ENCODE peak calls at places on chromosomes 2 and 18, in nine cellular contexts. A is IMR-90, B is stomach, N is bronchial epithelial cell, O is colonic mucosa, L is fibroblast of pulmonary artery, V is endothelial cell, G is foreskin fibroblast, H is B cell. R is an unnamed sample.

GRCh38 chr2:154698238-154698788 is at the start of gene KCNJ3:
- DNase-seq in G (peak), B (no peak), L (no peak), O (no peak), V (no peak), N (no peak), A (no peak), H (no peak), R (no peak)

GRCh38 chr2:70964596-70965386 is 13.6 kb upstream of the ANKRD53 start:
- DNase-seq in N (peak), V (peak), A (peak), O (peak), B (peak), G (peak), L (peak), H (peak), R (peak)

GRCh38 chr2:64748561-64748960 is 94.8 kb upstream of the SERTAD2 start:
- DNase-seq in N (peak), B (no peak), L (no peak), H (no peak), V (no peak), G (peak), O (no peak), A (no peak), R (no peak)

GRCh38 chr2:2096803-2097464 is 234.1 kb downstream of the MYT1L start:
- DNase-seq in G (no peak), B (no peak), V (no peak), H (no peak), N (no peak), O (no peak), A (no peak), L (no peak), R (no peak)

GRCh38 chr18:45373286-45373880 is 241.9 kb upstream of the SLC14A2 start:
- DNase-seq in A (no peak), B (no peak), H (no peak), N (no peak), L (no peak), O (no peak), G (no peak), V (no peak), R (no peak)

GRCh38 chr2:223712642-223713041 is 110.5 kb upstream of the SCG2 start:
- DNase-seq in O (no peak), V (no peak), N (no peak), A (no peak), G (no peak), B (no peak), H (no peak), L (no peak), R (no peak)

GRCh38 chr2:240393831-240394410 is 41.5 kb upstream of the GPC1 start:
- DNase-seq in H (no peak), A (peak), L (no peak), O (no peak), V (no peak), B (no peak), N (no peak), G (peak), R (peak)

GRCh38 chr2:228747478-228747877 is 523.6 kb downstream of the PID1 start:
- DNase-seq in B (no peak), A (no peak), N (peak), G (peak), O (no peak), H (no peak), L (no peak), V (no peak), R (no peak)

GRCh38 chr2:202064206-202064880 is 8.7 kb upstream of the KIAA2012 start:
- DNase-seq in N (peak), B (no peak), O (no peak), H (no peak), V (no peak), L (peak), G (peak), A (peak), R (peak)

GRCh38 chr2:27336173-27336572 is 13.3 kb upstream of the MPV17 start:
- DNase-seq in V (no peak), L (no peak), A (no peak), G (no peak), N (no peak), O (no peak), B (no peak), H (no peak), R (no peak)

GRCh38 chr2:240479561-240479960 is 44.1 kb downstream of the GPC1 start:
- DNase-seq in B (no peak), G (no peak), V (no peak), O (peak), L (no peak), H (peak), N (no peak), A (no peak), R (no peak)

GRCh38 chr2:155162494-155162893 is 464.0 kb downstream of the KCNJ3 start:
- DNase-seq in H (no peak), L (no peak), O (no peak), V (no peak), G (no peak), N (no peak), B (no peak), A (no peak), R (no peak)

GRCh38 chr2:142834003-142834402 is 43.5 kb upstream of the KYNU start:
- DNase-seq in G (peak), N (peak), H (no peak), L (peak), A (peak), O (no peak), B (no peak), V (no peak), R (no peak)

GRCh38 chr2:54629914-54630609 is 93.4 kb upstream of the EML6 start:
- DNase-seq in H (peak), G (peak), A (peak), O (peak), V (no peak), L (peak), B (peak), N (peak), R (no peak)

GRCh38 chr18:14189858-14190257 is 57.6 kb upstream of the ZNF519 start:
- DNase-seq in H (no peak), L (peak), A (no peak), N (peak), V (no peak), O (no peak), G (peak), B (no peak), R (peak)

GRCh38 chr18:23135679-23136325 is 517 bp downstream of the CABLES1 start:
- DNase-seq in H (peak), G (peak), B (peak), O (peak), N (no peak), L (peak), V (peak), A (no peak), R (no peak)

GRCh38 chr18:23727707-23728493 is 38.6 kb downstream of the LAMA3 start:
- DNase-seq in O (no peak), A (no peak), G (no peak), L (no peak), V (no peak), N (no peak), H (no peak), B (no peak), R (no peak)

GRCh38 chr2:65922030-65922429 is 489.6 kb upstream of the SPRED2 start:
- DNase-seq in H (no peak), L (no peak), B (no peak), V (no peak), N (no peak), A (no peak), G (no peak), O (no peak), R (no peak)

GRCh38 chr2:71101656-71102055 is 28.4 kb downstream of the MCEE start:
- DNase-seq in V (no peak), B (no peak), H (no peak), G (peak), A (peak), L (peak), N (peak), O (no peak), R (peak)

GRCh38 chr2:47088371-47089082 is 66.6 kb downstream of the STPG4 start:
- DNase-seq in B (no peak), N (no peak), O (no peak), A (peak), L (peak), V (peak), H (no peak), G (peak), R (no peak)
- TF ChIP-seq CTCF in B (no peak), N (peak), O (no peak), A (peak), L (peak), V (peak), H (no peak), G (peak), R (no peak)

GRCh38 chr18:8450013-8450412 is 159.2 kb upstream of the RAB12 start:
- DNase-seq in N (no peak), A (no peak), V (peak), O (no peak), L (peak), G (peak), H (no peak), B (no peak), R (no peak)
- TF ChIP-seq CTCF in N (peak), A (peak), V (peak), O (no peak), L (peak), G (peak), H (peak), B (no peak), R (peak)

DNA sequence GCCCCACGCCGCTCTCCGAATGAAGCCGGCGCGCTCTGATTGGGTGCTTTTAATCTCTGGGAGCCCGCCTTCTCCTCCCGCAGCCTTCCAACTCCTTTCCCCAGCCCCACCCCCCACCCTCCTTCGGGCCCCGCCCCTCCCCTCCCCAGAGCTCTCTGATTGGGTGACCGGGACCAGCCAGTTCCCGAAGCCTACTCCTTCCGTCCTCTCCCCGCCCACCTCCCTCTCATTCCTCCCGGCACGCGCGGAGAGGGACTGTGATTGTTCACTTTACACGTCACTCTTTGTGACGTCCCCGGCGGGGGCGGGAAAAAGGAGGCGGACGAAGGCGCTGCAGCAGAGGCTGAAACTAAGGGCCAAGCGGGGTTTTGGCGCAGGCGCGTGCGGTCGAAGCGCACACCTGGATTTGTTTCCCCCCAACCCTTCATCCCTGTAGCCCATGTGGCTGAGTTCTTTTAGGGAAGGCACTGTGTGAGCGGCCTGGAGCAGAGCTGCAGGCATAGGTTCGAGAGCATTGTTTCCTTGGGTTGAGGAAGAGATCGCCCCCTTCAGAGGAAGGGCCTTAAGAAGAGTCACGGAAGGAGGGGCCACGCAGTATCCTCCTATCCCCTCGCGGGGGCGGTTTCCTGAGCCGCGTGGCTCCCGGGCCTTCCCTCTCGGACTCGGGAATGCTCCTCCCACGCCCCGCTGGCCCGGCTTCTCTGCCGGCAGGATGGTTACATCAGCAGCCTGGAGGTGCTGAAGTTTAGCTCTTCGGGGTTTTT is at the start of gene MEX3C:
- DNase-seq in V (peak), B (peak), O (peak), H (peak), L (peak), G (peak), N (peak), A (peak), R (peak)
- TF ChIP-seq CTCF in V (no peak), B (no peak), O (no peak), H (peak), L (peak), G (peak), N (peak), A (peak), R (peak)

GRCh38 chr18:71784777-71785176 is 759.4 kb downstream of the CBLN2 start:
- DNase-seq in B (no peak), O (peak), G (no peak), A (no peak), H (no peak), L (peak), V (no peak), N (peak), R (no peak)
- TF ChIP-seq CTCF in B (no peak), O (peak), G (no peak), A (peak), H (no peak), L (peak), V (no peak), N (peak), R (no peak)

DNA sequence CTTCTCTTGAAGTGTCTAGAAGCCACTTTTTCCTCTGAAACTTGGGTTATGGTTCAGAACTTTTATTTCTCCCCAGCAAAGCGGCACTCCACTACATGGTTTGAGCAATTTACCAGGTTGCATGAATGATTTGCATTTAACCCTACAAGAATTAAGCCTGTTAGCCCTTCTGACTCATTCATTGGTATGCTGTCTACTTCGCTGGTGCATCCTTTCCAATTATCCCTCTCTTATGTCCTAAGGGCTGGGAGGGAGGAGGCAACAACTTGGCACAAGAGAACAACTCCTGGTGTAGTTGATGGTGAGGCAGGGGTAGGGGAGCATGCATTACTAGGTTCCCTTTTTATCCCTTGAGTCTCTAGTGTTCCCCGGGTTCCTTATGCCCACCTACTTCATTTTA is 293.4 kb upstream of the MEX3C start:
- DNase-seq in L (no peak), G (no peak), B (no peak), V (no peak), O (no peak), H (no peak), N (peak), A (no peak), R (no peak)
- TF ChIP-seq CTCF in L (no peak), G (no peak), B (no peak), V (no peak), O (no peak), H (no peak), N (no peak), A (no peak), R (no peak)

GRCh38 chr2:196239622-196240587 is 68.5 kb upstream of the STK17B start:
- DNase-seq in N (peak), G (peak), L (peak), A (peak), H (peak), O (peak), B (peak), V (peak), R (peak)
- TF ChIP-seq CTCF in N (peak), G (no peak), L (peak), A (no peak), H (peak), O (no peak), B (no peak), V (no peak), R (peak)

DNA sequence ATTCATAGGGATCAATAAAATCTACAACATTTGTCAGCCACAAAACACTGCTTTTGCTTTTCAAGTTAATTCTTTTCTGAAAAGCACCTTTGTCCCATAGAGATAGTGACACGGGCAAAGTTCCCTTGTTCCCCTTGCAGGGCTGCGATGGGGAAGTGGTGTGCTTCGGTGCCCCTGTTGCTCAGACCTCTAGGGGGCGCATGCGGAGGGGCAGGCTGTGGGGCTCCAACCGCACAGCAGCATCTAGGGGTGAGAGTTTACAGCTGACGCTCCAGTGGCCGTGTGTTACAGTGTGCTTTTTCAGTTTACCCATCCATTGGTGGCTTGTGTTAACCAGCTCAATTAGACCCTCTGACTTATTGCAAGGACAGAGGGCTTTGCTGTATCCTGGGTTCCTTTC is 1432.2 kb upstream of the ACVR2A start:
- DNase-seq in A (no peak), N (no peak), V (no peak), G (no peak), L (no peak), H (no peak), B (no peak), O (no peak), R (no peak)
- TF ChIP-seq CTCF in A (no peak), N (no peak), V (peak), G (no peak), L (no peak), H (no peak), B (no peak), O (no peak), R (peak)

DNA sequence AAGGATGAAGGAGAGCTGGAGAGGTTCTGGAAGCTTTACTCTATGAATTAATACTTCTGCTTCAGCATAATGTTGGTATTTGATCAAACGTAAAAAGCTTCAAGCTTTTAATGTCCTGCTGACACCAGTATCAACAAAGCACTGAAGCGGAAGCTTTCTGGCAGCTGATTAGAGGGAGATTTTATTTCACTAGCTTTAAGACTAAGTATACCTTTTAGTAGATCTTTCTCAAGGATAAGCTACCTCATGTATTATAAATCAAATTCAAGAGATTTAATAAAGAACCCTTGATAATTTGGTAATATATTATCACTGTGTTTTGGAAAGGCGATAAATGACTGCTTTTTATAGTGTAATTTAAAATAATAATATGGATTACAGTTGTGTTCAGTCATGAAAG is 128.0 kb upstream of the CD302 start:
- DNase-seq in G (no peak), B (no peak), O (no peak), A (no peak), H (no peak), L (no peak), N (no peak), V (no peak), R (no peak)
- TF ChIP-seq CTCF in G (no peak), B (no peak), O (no peak), A (no peak), H (no peak), L (no peak), N (no peak), V (no peak), R (no peak)

GRCh38 chr2:128172191-128172590 is 81.2 kb downstream of the UGGT1 start:
- DNase-seq in B (no peak), O (no peak), G (no peak), N (no peak), H (no peak), L (no peak), A (peak), V (no peak), R (no peak)
- TF ChIP-seq CTCF in B (no peak), O (no peak), G (peak), N (peak), H (no peak), L (peak), A (peak), V (no peak), R (peak)